ENCODE peak calls at places on chromosomes 7 and 10, in four cellular contexts. U is T-cell, O is NCI-H226, W is posterior vena cava. Z is an unnamed sample.
A peak's percentile ranks its signal among the peaks of the same experiment; 100 is the strongest.

GRCh38 chr10:120436431-120437142 is 20.4 kb upstream of the PLPP4 start:
- DNase-seq in U (no peak), O (peak; percentile 51), W (no peak), Z (no peak)

GRCh38 chr7:51647931-51648351 is 331.3 kb upstream of the COBL start:
- DNase-seq in U (no peak), O (no peak), W (no peak), Z (no peak)

GRCh38 chr7:77428777-77429231 is 12.7 kb upstream of the GSAP start:
- DNase-seq in U (peak; percentile 13), O (no peak), W (no peak), Z (no peak)

GRCh38 chr7:156232931-156233705 is 407.5 kb upstream of the RNF32 start:
- DNase-seq in U (no peak), O (no peak), W (no peak), Z (no peak)

GRCh38 chr7:50592940-50593339 is 27.7 kb upstream of the DDC start:
- DNase-seq in U (no peak), O (no peak), W (no peak), Z (no peak)

GRCh38 chr10:101744267-101744666 is 31.6 kb downstream of the FGF8 start:
- DNase-seq in U (no peak), O (no peak), W (peak; percentile 28), Z (no peak)

GRCh38 chr7:150384406-150385239 is 5.5 kb downstream of the ZNF775 start:
- DNase-seq in U (no peak), O (no peak), W (peak; percentile 55), Z (no peak)

GRCh38 chr7:138460176-138460648 is at the start of gene TRIM24:
- DNase-seq in U (no peak), O (peak; percentile 92), W (no peak), Z (no peak)

GRCh38 chr7:48365010-48365409 is 193.8 kb downstream of the ABCA13 start:
- DNase-seq in U (no peak), O (no peak), W (no peak), Z (no peak)